ENCODE peak calls at places on chromosomes 4 and X, in six cellular contexts. Y is tibial artery, W is SHP77 treated with DMSO at 0.1 percent for 48 hours, N is coronary artery, X is ELR, E is lower leg skin. U is an unnamed sample.

GRCh38 chr4:23741586-23742240 is 148.1 kb downstream of the PPARGC1A start:
- DNase-seq in W (no peak), N (no peak), E (no peak), X (no peak), Y (no peak), U (no peak)

GRCh38 chr4:121764702-121765367 is at the start of gene SMIM43:
- DNase-seq in X (peak), E (no peak), Y (no peak), W (no peak), N (no peak), U (no peak)

GRCh38 chrX:130902783-130903613 is at the start of gene ENOX2:
- DNase-seq in E (peak), Y (peak), W (peak), N (peak), X (peak), U (peak)

GRCh38 chrX:53422091-53422914 is at the start of the genes RIBC1 and SMC1A:
- DNase-seq in W (peak), E (peak), Y (peak), N (peak), X (peak), U (peak)

GRCh38 chrX:34288782-34289181 is 156.7 kb upstream of the FAM47A start:
- DNase-seq in E (no peak), Y (no peak), X (no peak), W (no peak), N (no peak), U (no peak)

GRCh38 chr4:8015512-8015911 is 75.9 kb upstream of the AFAP1 start:
- DNase-seq in Y (no peak), N (no peak), X (peak), E (no peak), W (no peak), U (no peak)

GRCh38 chr4:85102606-85103005 is 136.1 kb upstream of the WDFY3 start:
- DNase-seq in X (peak), N (no peak), Y (no peak), W (no peak), E (no peak), U (no peak)

GRCh38 chr4:137968956-137969709 is 273.0 kb downstream of the SLC7A11 start:
- DNase-seq in Y (no peak), N (no peak), X (no peak), W (no peak), E (no peak), U (no peak)

GRCh38 chrX:154534526-154535322 is 11.9 kb downstream of the G6PD start:
- DNase-seq in W (peak), E (peak), N (peak), X (peak), Y (peak), U (no peak)

GRCh38 chrX:115679460-115679859 is 118.5 kb downstream of the PLS3 start:
- DNase-seq in Y (no peak), N (no peak), X (peak), W (no peak), E (no peak), U (no peak)

GRCh38 chrX:41789374-41789773 is 65.4 kb downstream of the GPR82 start:
- DNase-seq in X (no peak), N (no peak), Y (no peak), W (no peak), E (no peak), U (no peak)

GRCh38 chr4:147714575-147715401 is 17.1 kb upstream of the ARHGAP10 start:
- DNase-seq in X (peak), N (no peak), E (peak), Y (peak), W (no peak), U (no peak)

GRCh38 chr4:7043521-7044414 is 596 bp downstream of the TADA2B start:
- DNase-seq in X (peak), Y (no peak), W (no peak), E (no peak), N (peak), U (no peak)

GRCh38 chr4:1983053-1983845 is 25.5 kb downstream of the NELFA start:
- DNase-seq in Y (no peak), E (no peak), X (no peak), W (no peak), N (peak), U (no peak)

GRCh38 chr4:38917481-38918025 is 49.9 kb downstream of the FAM114A1 start:
- DNase-seq in W (no peak), X (peak), N (no peak), Y (no peak), E (no peak), U (no peak)

GRCh38 chrX:18607966-18608365 is 63.9 kb downstream of the RS1 start:
- DNase-seq in N (no peak), Y (no peak), X (peak), W (no peak), E (no peak), U (no peak)

GRCh38 chr4:134862116-134862515 is 660.5 kb upstream of the PABPC4L start:
- DNase-seq in X (peak), Y (no peak), E (no peak), N (no peak), W (no peak), U (no peak)

GRCh38 chrX:10017866-10018265 is 50.7 kb downstream of the CLDN34 start:
- DNase-seq in N (no peak), Y (no peak), W (no peak), E (no peak), X (peak), U (no peak)

GRCh38 chrX:130623508-130623907 is 221.7 kb downstream of the RBMX2 start:
- DNase-seq in E (no peak), X (no peak), N (no peak), W (no peak), Y (no peak), U (no peak)

GRCh38 chr4:27084685-27085356 is 224.2 kb downstream of the STIM2 start:
- DNase-seq in N (no peak), Y (no peak), W (no peak), E (peak), X (peak), U (no peak)

GRCh38 chrX:84729809-84730208 is 227.6 kb upstream of the HDX start:
- DNase-seq in W (no peak), E (no peak), X (peak), N (no peak), Y (peak), U (no peak)

GRCh38 chr4:67869580-67870190 is 14.1 kb downstream of the TMPRSS11D start:
- DNase-seq in E (no peak), N (no peak), W (no peak), X (no peak), Y (no peak), U (no peak)

GRCh38 chr4:145580906-145581305 is 38.3 kb upstream of the MMAA start:
- DNase-seq in Y (no peak), E (no peak), W (no peak), X (no peak), N (no peak), U (no peak)

GRCh38 chr4:125735107-125735506 is 420.4 kb downstream of the FAT4 start:
- DNase-seq in E (peak), X (peak), Y (no peak), N (no peak), W (no peak), U (no peak)

GRCh38 chr4:155079866-155080265 is 128.6 kb upstream of the NPY2R start:
- DNase-seq in X (peak), Y (no peak), W (no peak), E (no peak), N (no peak), U (no peak)

GRCh38 chrX:123175366-123176122 is 8.5 kb upstream of the GRIA3 start:
- DNase-seq in N (no peak), Y (no peak), X (no peak), W (no peak), E (no peak), U (no peak)

GRCh38 chr4:126318376-126318775 is 1003.6 kb downstream of the FAT4 start:
- DNase-seq in N (no peak), Y (no peak), E (no peak), X (no peak), W (no peak), U (no peak)

GRCh38 chrX:14616301-14616700 is 87.0 kb downstream of the GLRA2 start:
- DNase-seq in E (no peak), W (no peak), Y (no peak), N (no peak), X (no peak), U (no peak)

GRCh38 chr4:61753739-61754138 is 553.6 kb downstream of the ADGRL3 start:
- DNase-seq in W (no peak), Y (no peak), N (no peak), X (no peak), E (no peak), U (no peak)

GRCh38 chrX:45524805-45525204 is 324.1 kb upstream of the DIPK2B start:
- DNase-seq in N (no peak), X (no peak), W (no peak), Y (no peak), E (no peak), U (no peak)

GRCh38 chr4:153530284-153530995 is 64.3 kb downstream of the TMEM131L start:
- DNase-seq in Y (no peak), X (no peak), N (no peak), W (no peak), E (no peak), U (no peak)

GRCh38 chrX:13142891-13143290 is 98.5 kb upstream of the FAM9C start:
- DNase-seq in W (no peak), Y (no peak), E (no peak), X (no peak), N (no peak), U (no peak)

GRCh38 chr4:94870151-94870550 is 112.4 kb downstream of the BMPR1B start:
- DNase-seq in Y (no peak), N (no peak), E (no peak), W (no peak), X (no peak), U (no peak)

GRCh38 chr4:188245651-188246050 is 106.4 kb downstream of the TRIML1 start:
- DNase-seq in Y (no peak), N (no peak), X (no peak), W (no peak), E (no peak), U (no peak)

GRCh38 chrX:108900333-108900732 is 164.0 kb upstream of the IRS4 start:
- DNase-seq in N (no peak), W (no peak), X (no peak), Y (no peak), E (no peak), U (no peak)